ENCODE peak calls at places on chromosome 9, in ten cellular contexts. M is SJCRH30; B is H1; I is fibroblast of lung; K is cardiac muscle cell; D is tibial artery; S is brain microvascular endothelial cell; P is GM23248; A is dorsolateral prefrontal cortex; F is CD4-positive, alpha-beta T cell. W is an unnamed sample.
A peak's percentile ranks its signal among the peaks of the same experiment; 100 is the strongest.

GRCh38 chr9:124348831-124349230 is 66.4 kb downstream of the PSMB7 start:
- DNase-seq in B (no peak), I (no peak), F (no peak), D (peak; percentile 46), P (no peak), S (no peak), K (no peak), M (no peak), A (peak; percentile 19), W (no peak)

GRCh38 chr9:115694014-115694413 is 459.6 kb upstream of the PAPPA start:
- DNase-seq in M (peak; percentile 72), F (no peak), I (peak; percentile 95), P (peak; percentile 93), K (peak; percentile 97), B (no peak), D (peak; percentile 47), A (no peak), S (peak; percentile 88), W (peak; percentile 43)

GRCh38 chr9:98518556-98518955 is 190.2 kb downstream of the GABBR2 start:
- DNase-seq in K (no peak), F (no peak), M (no peak), I (no peak), P (no peak), A (no peak), S (no peak), B (no peak), D (no peak), W (no peak)

GRCh38 chr9:127586537-127586936 is 25.5 kb upstream of the STXBP1 start:
- DNase-seq in P (peak; percentile 94), D (peak; percentile 87), S (peak; percentile 74), B (no peak), K (peak; percentile 86), I (peak; percentile 84), M (peak; percentile 93), F (peak; percentile 48), A (peak; percentile 76), W (no peak)

GRCh38 chr9:76894198-76894597 is 11.7 kb downstream of the PRUNE2 start:
- DNase-seq in B (no peak), I (no peak), D (no peak), P (peak; percentile 11), K (no peak), M (peak; percentile 36), S (no peak), A (no peak), F (no peak), W (no peak)

GRCh38 chr9:78630966-78631365 is 334.0 kb downstream of the PSAT1 start:
- DNase-seq in F (no peak), K (no peak), I (no peak), B (no peak), S (no peak), P (no peak), M (no peak), A (no peak), D (no peak), W (no peak)

GRCh38 chr9:114361542-114361941 is 26.2 kb downstream of the AKNA start:
- DNase-seq in P (no peak), S (no peak), M (no peak), D (no peak), F (no peak), K (no peak), B (no peak), A (no peak), I (no peak), W (no peak)

GRCh38 chr9:133707761-133708122 is 30.4 kb downstream of the SARDH start:
- DNase-seq in B (no peak), F (no peak), D (peak; percentile 51), I (no peak), M (no peak), P (no peak), K (no peak), S (no peak), A (peak; percentile 12), W (no peak)

GRCh38 chr9:113520109-113520642 is 56.6 kb downstream of the RGS3 start:
- DNase-seq in B (no peak), M (no peak), P (peak; percentile 27), F (peak; percentile 34), S (peak; percentile 73), I (no peak), D (no peak), K (no peak), A (no peak), W (no peak)

GRCh38 chr9:74908665-74909064 is 20.9 kb upstream of the TRPM6 start:
- DNase-seq in S (no peak), I (no peak), A (no peak), P (no peak), B (no peak), K (no peak), M (no peak), D (no peak), F (no peak), W (no peak)

GRCh38 chr9:17315341-17315740 is 180.5 kb downstream of the CNTLN start:
- DNase-seq in B (no peak), I (no peak), A (no peak), S (no peak), F (no peak), P (no peak), D (no peak), M (no peak), K (peak; percentile 13), W (no peak)

GRCh38 chr9:121394292-121394691 is 24.2 kb upstream of the STOM start:
- DNase-seq in A (no peak), S (peak; percentile 17), F (no peak), K (no peak), B (no peak), I (no peak), D (no peak), P (no peak), M (no peak), W (no peak)

GRCh38 chr9:121399883-121400607 is 30.0 kb upstream of the STOM start:
- DNase-seq in M (peak; percentile 95), I (peak; percentile 85), F (no peak), D (no peak), P (peak; percentile 85), B (no peak), K (peak; percentile 86), S (peak; percentile 53), A (no peak), W (no peak)

GRCh38 chr9:121395558-121395957 is 25.5 kb upstream of the STOM start:
- DNase-seq in D (no peak), A (no peak), M (no peak), F (no peak), I (no peak), B (no peak), K (no peak), P (no peak), S (no peak), W (no peak)

GRCh38 chr9:121399126-121399882 is 29.3 kb upstream of the STOM start:
- DNase-seq in S (no peak), I (no peak), K (no peak), B (no peak), A (no peak), D (no peak), F (no peak), M (peak; percentile 97), P (peak; percentile 61), W (no peak)

DNA sequence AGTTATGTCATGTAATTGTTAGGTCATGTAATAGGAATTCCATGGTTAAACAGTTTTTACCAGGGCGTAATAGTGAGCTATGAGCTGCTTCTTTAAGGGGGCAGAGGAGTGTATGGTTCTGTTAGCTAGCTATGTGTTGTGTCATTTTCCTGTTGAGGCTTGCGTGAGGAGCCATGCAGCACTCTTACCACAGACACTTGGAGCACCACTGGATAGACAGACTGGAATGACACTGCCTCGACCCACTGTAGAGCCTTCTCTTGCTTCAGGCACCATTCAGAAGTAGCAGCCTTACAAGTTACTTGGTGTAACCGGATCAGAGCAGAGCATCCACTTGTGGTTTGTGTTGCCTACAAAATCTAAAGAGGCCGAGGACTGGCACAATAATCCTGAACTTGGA is 28.3 kb upstream of the STOM start:
- DNase-seq in S (peak; percentile 99), K (peak; percentile 72), A (no peak), I (peak; percentile 78), P (peak; percentile 98), D (no peak), B (no peak), F (no peak), M (peak; percentile 79), W (no peak)
- H3K27ac ChIP-seq in S (peak overlapping the region; percentile 81), K (no peak overlapping the region), A (no peak overlapping the region), I (peak overlapping the region; percentile 92), P (peak overlapping the region; percentile 95), D (no peak overlapping the region), B (no peak overlapping the region), F (no peak overlapping the region), M (peak overlapping the region; percentile 99), W (no peak overlapping the region)

GRCh38 chr9:132500193-132500592 is 82.2 kb upstream of the BARHL1 start:
- DNase-seq in F (no peak), K (no peak), I (no peak), M (no peak), S (no peak), A (no peak), B (no peak), D (no peak), P (no peak), W (no peak)
- H3K27me3 ChIP-seq in F (peaks cover 5% of the 10 kb centered on the region), K (peaks cover 3% of the 10 kb centered on the region), I (peaks cover 8% of the 10 kb centered on the region), M (peaks cover 30% of the 10 kb centered on the region), S (peaks cover 12% of the 10 kb centered on the region), A (no peaks in the 10 kb centered on the region), B (no peaks in the 10 kb centered on the region), D (peaks cover 64% of the 10 kb centered on the region), P (peaks cover 30% of the 10 kb centered on the region), W (no peaks in the 10 kb centered on the region)

DNA sequence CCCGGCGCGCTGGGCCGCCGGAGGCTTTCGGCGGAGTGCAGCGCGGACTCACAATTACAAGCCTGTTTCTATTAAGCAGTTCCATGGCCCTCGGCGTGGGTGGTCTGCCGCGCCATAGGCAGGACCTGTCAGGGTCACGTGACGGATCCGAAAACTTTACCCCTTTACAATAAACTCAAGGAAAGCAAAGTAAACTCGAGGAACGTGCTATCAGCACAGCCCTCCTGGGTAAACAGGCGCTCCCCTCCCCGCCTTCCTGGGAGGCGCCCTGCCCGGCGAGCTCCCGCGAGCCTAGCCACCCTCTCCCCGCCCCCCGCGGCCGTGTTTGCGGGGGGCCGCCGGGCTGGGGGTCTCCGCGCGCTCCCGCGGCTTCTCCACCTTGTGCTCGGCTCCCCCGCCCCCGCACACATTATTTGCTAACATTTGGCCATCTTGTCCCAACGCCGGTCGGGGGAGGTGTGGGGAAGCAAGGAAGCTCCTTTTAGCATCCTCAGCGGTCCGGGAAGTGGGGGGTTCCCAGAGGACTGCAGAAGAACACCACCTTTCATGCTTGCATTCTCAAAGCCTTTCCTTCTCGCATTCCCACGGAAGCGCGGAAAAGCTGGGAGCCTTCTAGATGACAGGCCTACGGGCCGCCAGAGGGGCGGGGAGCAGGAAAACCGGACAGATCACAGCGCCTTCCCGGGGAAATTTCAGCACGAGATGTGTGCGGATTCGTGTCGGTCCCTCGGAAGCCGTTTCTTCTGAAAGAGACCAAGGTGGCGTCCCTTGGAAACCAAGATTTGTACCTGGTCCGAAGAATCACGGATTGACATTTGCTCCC is at the start of gene PTCH1:
- DNase-seq in I (peak; percentile 68), K (peak; percentile 72), F (peak; percentile 22), P (peak; percentile 75), B (no peak), D (peak; percentile 72), M (peak; percentile 92), S (no peak), A (no peak), W (no peak)
- H3K27ac ChIP-seq in I (no peak within 1 kb of the TSS), K (no peak within 1 kb of the TSS), F (no peak within 1 kb of the TSS), P (no peak within 1 kb of the TSS), B (no peak within 1 kb of the TSS), D (peak within 1 kb of the TSS; percentile 67), M (peak within 1 kb of the TSS; percentile 59), S (no peak within 1 kb of the TSS), A (peak within 1 kb of the TSS; percentile 77), W (no peak within 1 kb of the TSS)

DNA sequence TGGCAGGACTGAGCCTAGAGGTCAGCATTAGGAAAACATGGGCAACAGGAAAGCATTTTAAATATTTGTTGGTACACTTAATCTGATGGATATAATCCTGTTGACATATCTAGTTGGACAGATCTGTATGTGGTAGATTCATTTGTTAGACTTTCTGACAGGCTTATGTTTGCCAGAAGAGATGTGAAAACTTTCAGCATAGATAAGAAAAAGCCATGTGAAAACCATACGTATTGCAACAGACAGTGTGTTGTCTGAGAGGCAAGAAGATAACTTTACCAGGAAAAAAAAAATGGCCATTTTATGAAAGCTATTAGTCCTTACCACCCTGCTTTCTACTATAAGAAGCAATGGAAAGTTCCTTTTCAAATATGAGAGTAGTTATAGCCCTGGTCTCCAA is 1902.2 kb upstream of the C9orf72 start:
- DNase-seq in A (no peak), D (no peak), F (no peak), K (no peak), S (no peak), I (no peak), M (no peak), B (no peak), P (no peak), W (no peak)
- H3K27me3 ChIP-seq in A (no peaks in the 10 kb centered on the region), D (no peaks in the 10 kb centered on the region), F (no peaks in the 10 kb centered on the region), K (no peaks in the 10 kb centered on the region), S (no peaks in the 10 kb centered on the region), I (no peaks in the 10 kb centered on the region), M (no peaks in the 10 kb centered on the region), B (no peaks in the 10 kb centered on the region), P (no peaks in the 10 kb centered on the region), W (no peaks in the 10 kb centered on the region)

W was measured in iPS DF 6.9.